ENCODE peak calls at places on chromosomes 4 and X, in five cellular contexts. One of them, this sample, is unnamed.

GRCh38 chr4:175412744-175413143 is 399.3 kb downstream of the GPM6A start:
- DNase-seq in Karpas-422: no peak
- DNase-seq in A549: no peak
- DNase-seq in fibroblast of pulmonary artery: peak
- DNase-seq in AG04450: no peak
- DNase-seq in this sample: no peak

GRCh38 chr4:124526760-124527159 is 185.8 kb downstream of the ANKRD50 start:
- DNase-seq in Karpas-422: no peak
- DNase-seq in A549: no peak
- DNase-seq in fibroblast of pulmonary artery: no peak
- DNase-seq in AG04450: no peak
- DNase-seq in this sample: no peak

GRCh38 chrX:68343551-68343950 is 89.7 kb downstream of the OPHN1 start:
- DNase-seq in Karpas-422: no peak
- DNase-seq in A549: no peak
- DNase-seq in fibroblast of pulmonary artery: no peak
- DNase-seq in AG04450: peak
- DNase-seq in this sample: no peak

GRCh38 chr4:151409470-151410313 is 716 bp downstream of the FHIP1A start:
- DNase-seq in Karpas-422: no peak
- DNase-seq in A549: no peak
- DNase-seq in fibroblast of pulmonary artery: peak
- DNase-seq in AG04450: no peak
- DNase-seq in this sample: no peak

GRCh38 chr4:4919926-4920325 is 60.5 kb downstream of the MSX1 start:
- DNase-seq in Karpas-422: no peak
- DNase-seq in A549: no peak
- DNase-seq in fibroblast of pulmonary artery: no peak
- DNase-seq in AG04450: no peak
- DNase-seq in this sample: no peak

GRCh38 chrX:46649421-46650260 is 76.1 kb downstream of the CHST7 start:
- DNase-seq in Karpas-422: no peak
- DNase-seq in A549: no peak
- DNase-seq in fibroblast of pulmonary artery: peak
- DNase-seq in AG04450: no peak
- DNase-seq in this sample: peak

GRCh38 chr4:151921371-151921770 is 160.6 kb upstream of the GATB start:
- DNase-seq in Karpas-422: no peak
- DNase-seq in A549: no peak
- DNase-seq in fibroblast of pulmonary artery: no peak
- DNase-seq in AG04450: no peak
- DNase-seq in this sample: no peak

GRCh38 chr4:102217345-102217744 is 127.9 kb downstream of the SLC39A8 start:
- DNase-seq in Karpas-422: no peak
- DNase-seq in A549: no peak
- DNase-seq in fibroblast of pulmonary artery: no peak
- DNase-seq in AG04450: no peak
- DNase-seq in this sample: no peak

GRCh38 chr4:302381-302780 is 2.9 kb downstream of the ZNF732 start:
- DNase-seq in Karpas-422: no peak
- DNase-seq in A549: no peak
- DNase-seq in fibroblast of pulmonary artery: no peak
- DNase-seq in AG04450: no peak
- DNase-seq in this sample: no peak

GRCh38 chr4:304987-305680 is at the start of gene ZNF732:
- DNase-seq in Karpas-422: peak
- DNase-seq in A549: no peak
- DNase-seq in fibroblast of pulmonary artery: peak
- DNase-seq in AG04450: peak
- DNase-seq in this sample: no peak

GRCh38 chr4:306551-306961 is 1.3 kb upstream of the ZNF732 start:
- DNase-seq in Karpas-422: peak
- DNase-seq in A549: no peak
- DNase-seq in fibroblast of pulmonary artery: no peak
- DNase-seq in AG04450: no peak
- DNase-seq in this sample: no peak
- H3K4me3 ChIP-seq in Karpas-422: peak
- H3K4me3 ChIP-seq in A549: no peak
- H3K4me3 ChIP-seq in fibroblast of pulmonary artery: no peak
- H3K4me3 ChIP-seq in AG04450: no peak
- H3K4me3 ChIP-seq in this sample: no peak

DNA sequence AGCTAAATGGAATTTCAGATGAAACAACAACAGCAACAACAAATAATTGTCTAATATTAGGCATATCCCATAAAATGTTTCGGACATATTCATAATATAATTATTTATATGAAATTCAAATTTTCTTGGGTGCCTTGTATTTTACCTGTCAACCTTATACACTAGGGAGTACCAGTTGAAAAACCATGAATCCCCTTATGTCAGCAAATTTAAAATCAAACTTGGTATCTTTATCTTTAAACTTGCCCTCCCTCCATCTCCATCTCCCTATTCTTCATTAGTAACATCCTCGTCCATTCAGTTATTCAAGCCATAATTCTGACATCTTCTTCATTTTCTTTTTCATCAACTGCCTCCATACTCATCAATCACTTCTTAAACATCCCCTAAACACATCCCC is 974.5 kb upstream of the HS3ST1 start:
- DNase-seq in Karpas-422: no peak
- DNase-seq in A549: no peak
- DNase-seq in fibroblast of pulmonary artery: no peak
- DNase-seq in AG04450: no peak
- DNase-seq in this sample: no peak
- H3K4me3 ChIP-seq in Karpas-422: no peak
- H3K4me3 ChIP-seq in A549: no peak
- H3K4me3 ChIP-seq in fibroblast of pulmonary artery: no peak
- H3K4me3 ChIP-seq in AG04450: no peak
- H3K4me3 ChIP-seq in this sample: no peak

DNA sequence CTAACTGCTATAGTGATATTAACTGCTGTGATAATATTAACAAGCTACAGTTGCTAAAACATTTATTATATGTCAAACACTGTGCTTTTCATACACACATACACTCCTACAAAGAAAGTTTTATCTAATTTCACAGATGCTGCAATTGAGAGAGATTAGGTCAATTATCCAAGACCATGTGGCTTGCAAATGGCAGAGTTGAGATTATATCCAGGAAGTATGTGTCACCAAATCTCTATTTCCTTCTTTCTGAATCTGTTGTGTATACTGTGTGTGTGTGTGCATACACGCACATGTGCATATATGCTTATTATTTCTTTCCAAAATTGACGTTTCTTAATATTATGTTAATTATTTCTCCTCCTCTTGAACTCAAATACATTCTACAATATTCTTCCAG is 775.9 kb upstream of the FTHL17 start:
- DNase-seq in Karpas-422: no peak
- DNase-seq in A549: no peak
- DNase-seq in fibroblast of pulmonary artery: no peak
- DNase-seq in AG04450: no peak
- DNase-seq in this sample: no peak
- H3K4me3 ChIP-seq in Karpas-422: no peak
- H3K4me3 ChIP-seq in A549: no peak
- H3K4me3 ChIP-seq in fibroblast of pulmonary artery: no peak
- H3K4me3 ChIP-seq in AG04450: no peak
- H3K4me3 ChIP-seq in this sample: no peak

DNA sequence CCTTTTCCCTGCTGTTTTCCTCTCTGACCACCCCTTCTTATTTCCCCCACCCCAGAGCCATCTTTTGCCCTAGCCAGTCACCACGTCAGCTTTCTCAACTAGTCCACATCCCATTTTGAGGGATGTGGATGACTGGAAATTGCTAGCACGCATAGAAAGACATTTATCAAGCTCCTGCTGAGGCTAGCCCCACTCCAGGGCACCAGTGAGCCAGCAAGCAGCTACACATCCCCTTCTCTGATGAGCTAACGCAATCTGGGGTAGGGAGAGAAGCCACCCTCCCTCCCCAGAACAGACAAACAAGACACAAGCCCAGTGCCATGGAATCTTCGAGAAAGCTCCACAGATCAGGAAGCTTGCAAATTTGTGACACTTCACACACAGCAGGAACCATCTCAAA is 1.2 kb downstream of the GABRE start:
- DNase-seq in Karpas-422: no peak
- DNase-seq in A549: no peak
- DNase-seq in fibroblast of pulmonary artery: no peak
- DNase-seq in AG04450: no peak
- DNase-seq in this sample: no peak
- H3K4me3 ChIP-seq in Karpas-422: no peak
- H3K4me3 ChIP-seq in A549: peak
- H3K4me3 ChIP-seq in fibroblast of pulmonary artery: peak
- H3K4me3 ChIP-seq in AG04450: peak
- H3K4me3 ChIP-seq in this sample: no peak

GRCh38 chr4:88859191-88859812 is 161.7 kb upstream of the NAP1L5 start:
- DNase-seq in Karpas-422: no peak
- DNase-seq in A549: no peak
- DNase-seq in fibroblast of pulmonary artery: no peak
- DNase-seq in AG04450: no peak
- DNase-seq in this sample: no peak
- H3K4me3 ChIP-seq in Karpas-422: no peak
- H3K4me3 ChIP-seq in A549: no peak
- H3K4me3 ChIP-seq in fibroblast of pulmonary artery: no peak
- H3K4me3 ChIP-seq in AG04450: no peak
- H3K4me3 ChIP-seq in this sample: no peak

This sample was measured in Jurkat, Clone E6-1.